ENCODE peak calls at places on chromosomes 6 and 20, in four cellular contexts. I is Peyer's patch, M is ELR, E is T-helper 9 cell. N is an unnamed sample.

GRCh38 chr6:13614126-13614925 is 809 bp upstream of the NOL7 start:
- DNase-seq in I (peak), M (peak), E (no peak), N (no peak)

GRCh38 chr6:152185158-152185574 is 377.7 kb downstream of the ESR1 start:
- DNase-seq in I (no peak), M (no peak), E (no peak), N (no peak)

GRCh38 chr6:17905611-17906592 is 81.5 kb downstream of the KIF13A start:
- DNase-seq in I (no peak), M (peak), E (no peak), N (no peak)

GRCh38 chr6:156718647-156719394 is 58.4 kb upstream of the ARID1B start:
- DNase-seq in I (no peak), M (peak), E (no peak), N (no peak)

GRCh38 chr20:14093652-14094051 is 98.3 kb downstream of the MACROD2 start:
- DNase-seq in I (no peak), M (no peak), E (no peak), N (no peak)

GRCh38 chr6:109894181-109894580 is 83.9 kb upstream of the GPR6 start:
- DNase-seq in I (no peak), M (no peak), E (no peak), N (no peak)

GRCh38 chr6:27096834-27097511 is 150.5 kb upstream of the PRSS16 start:
- DNase-seq in I (peak), M (peak), E (no peak), N (no peak)

GRCh38 chr6:158810149-158811095 is 8.7 kb downstream of the EZR start:
- DNase-seq in I (no peak), M (no peak), E (no peak), N (no peak)

GRCh38 chr6:13013681-13014550 is 297.3 kb downstream of the PHACTR1 start:
- DNase-seq in I (no peak), M (peak), E (no peak), N (peak)

GRCh38 chr6:46452312-46452917 is 38.8 kb downstream of the RCAN2 start:
- DNase-seq in I (no peak), M (no peak), E (no peak), N (no peak)

GRCh38 chr6:25899123-25899522 is 25.1 kb upstream of the SLC17A3 start:
- DNase-seq in I (no peak), M (no peak), E (no peak), N (no peak)

GRCh38 chr6:143675946-143676345 is 1.8 kb upstream of the PHACTR2 start:
- DNase-seq in I (no peak), M (peak), E (no peak), N (no peak)

GRCh38 chr20:61980647-61981583 is 84.8 kb downstream of the TAF4 start:
- DNase-seq in I (no peak), M (peak), E (no peak), N (peak)

GRCh38 chr6:20633566-20634340 is 99.5 kb downstream of the CDKAL1 start:
- DNase-seq in I (no peak), M (no peak), E (no peak), N (no peak)

GRCh38 chr6:36757206-36757605 is 59.6 kb downstream of the RAB44 start:
- DNase-seq in I (peak), M (no peak), E (peak), N (no peak)

GRCh38 chr20:38286586-38287502 is 17.1 kb upstream of the BPI start:
- DNase-seq in I (no peak), M (no peak), E (no peak), N (peak)

GRCh38 chr6:34534146-34534545 is 22.0 kb downstream of the SPDEF start:
- DNase-seq in I (no peak), M (no peak), E (no peak), N (no peak)

GRCh38 chr6:150641398-150642139 is 41.9 kb downstream of the PLEKHG1 start:
- DNase-seq in I (no peak), M (no peak), E (no peak), N (no peak)

GRCh38 chr6:22392711-22393110 is 95.9 kb upstream of the PRL start:
- DNase-seq in I (no peak), M (no peak), E (no peak), N (no peak)

GRCh38 chr6:157099912-157100593 is 223.3 kb downstream of the TMEM242 start:
- DNase-seq in I (peak), M (no peak), E (peak), N (no peak)

GRCh38 chr6:157631388-157631787 is 191.7 kb upstream of the SNX9 start:
- DNase-seq in I (no peak), M (no peak), E (no peak), N (no peak)

GRCh38 chr6:81787313-81788068 is 35.0 kb upstream of the TENT5A start:
- DNase-seq in I (no peak), M (peak), E (no peak), N (no peak)

GRCh38 chr6:27592481-27593199 is 119.7 kb upstream of the ZNF184 start:
- DNase-seq in I (no peak), M (peak), E (no peak), N (no peak)

GRCh38 chr6:63582579-63583231 is 10.4 kb downstream of the LOC128125822 start:
- DNase-seq in I (no peak), M (no peak), E (no peak), N (no peak)

GRCh38 chr6:166625356-166625755 is 1.7 kb downstream of the RPS6KA2 start:
- DNase-seq in I (no peak), M (no peak), E (no peak), N (no peak)

GRCh38 chr6:170034294-170034693 is 256.6 kb downstream of the DLL1 start:
- DNase-seq in I (no peak), M (no peak), E (no peak), N (peak)

GRCh38 chr20:56503911-56504310 is 20.6 kb upstream of the FAM209A start:
- DNase-seq in I (no peak), M (no peak), E (no peak), N (no peak)

GRCh38 chr6:40997256-40997957 is 41.6 kb downstream of the UNC5CL start:
- DNase-seq in I (no peak), M (peak), E (no peak), N (no peak)

GRCh38 chr6:30721198-30722024 is 1.3 kb downstream of the TUBB start:
- DNase-seq in I (peak), M (peak), E (peak), N (no peak)

GRCh38 chr20:38599410-38599882 is 2.2 kb upstream of the ARHGAP40 start:
- DNase-seq in I (no peak), M (peak), E (no peak), N (no peak)

GRCh38 chr20:11144114-11144513 is 470.3 kb upstream of the JAG1 start:
- DNase-seq in I (no peak), M (peak), E (no peak), N (no peak)

GRCh38 chr6:11494786-11495564 is 42.6 kb upstream of the TMEM170B start:
- DNase-seq in I (no peak), M (no peak), E (no peak), N (no peak)

GRCh38 chr20:40757087-40757486 is 68.1 kb upstream of the MAFB start:
- DNase-seq in I (no peak), M (no peak), E (no peak), N (no peak)

GRCh38 chr20:29298759-29299613 is 1958.5 kb upstream of the DEFB115 start:
- DNase-seq in I (no peak), M (no peak), E (no peak), N (no peak)

GRCh38 chr6:79077680-79078056 is 386 bp downstream of the PHIP start:
- DNase-seq in I (no peak), M (peak), E (peak), N (peak)

GRCh38 chr20:23050847-23051627 is 1.6 kb upstream of the THBD start:
- DNase-seq in I (peak), M (peak), E (no peak), N (peak)

GRCh38 chr20:50426865-50427739 is 83.1 kb upstream of the PTPN1 start:
- DNase-seq in I (no peak), M (no peak), E (no peak), N (no peak)

GRCh38 chr6:23511797-23512196 is 614.2 kb upstream of the NRSN1 start:
- DNase-seq in I (no peak), M (no peak), E (no peak), N (no peak)

GRCh38 chr6:170429457-170429856 is 122.9 kb downstream of the FAM120B start:
- DNase-seq in I (no peak), M (no peak), E (no peak), N (no peak)